ENCODE peak calls at places on chromosomes 5 and 9, in seven cellular contexts. X is H9, R is IMR-90, P is trophoblast cell, V is mesendoderm, G is H1, I is mesenchymal stem cell. U is an unnamed sample.

GRCh38 chr9:129414377-129415021 is 206.4 kb downstream of the C9orf50 start:
- DNase-seq in X (no peak), R (peak; percentile 63), P (peak; percentile 78), V (no peak), G (no peak), I (peak; percentile 91), U (peak; percentile 81)

GRCh38 chr5:219492-219891 is 1.4 kb downstream of the SDHA start:
- DNase-seq in X (no peak), R (peak; percentile 50), P (peak; percentile 18), V (peak; percentile 6), G (no peak), I (peak; percentile 54), U (no peak)

GRCh38 chr5:149118463-149118862 is 22.8 kb upstream of the ABLIM3 start:
- DNase-seq in X (no peak), R (peak; percentile 21), P (peak; percentile 70), V (no peak), G (no peak), I (no peak), U (no peak)

GRCh38 chr5:103519550-103519949 is 43.0 kb downstream of the NUDT12 start:
- DNase-seq in X (peak; percentile 46), R (peak; percentile 8), P (peak; percentile 18), V (peak; percentile 31), G (no peak), I (no peak), U (no peak)

GRCh38 chr9:98590115-98590514 is 118.6 kb downstream of the GABBR2 start:
- DNase-seq in X (no peak), R (no peak), P (no peak), V (no peak), G (no peak), I (no peak), U (no peak)

GRCh38 chr5:76583163-76584047 is 39.8 kb downstream of the F2RL2 start:
- DNase-seq in X (no peak), R (peak; percentile 44), P (peak; percentile 49), V (peak; percentile 31), G (no peak), I (peak; percentile 28), U (no peak)

GRCh38 chr5:115859378-115859777 is 17.6 kb downstream of the AP3S1 start:
- DNase-seq in X (no peak), R (no peak), P (no peak), V (no peak), G (no peak), I (no peak), U (no peak)

GRCh38 chr9:110088099-110088498 is 119.9 kb downstream of the C9orf152 start:
- DNase-seq in X (no peak), R (no peak), P (no peak), V (no peak), G (no peak), I (no peak), U (no peak)

GRCh38 chr9:134263575-134263974 is 62.7 kb upstream of the RXRA start:
- DNase-seq in X (no peak), R (no peak), P (no peak), V (no peak), G (no peak), I (no peak), U (no peak)

GRCh38 chr5:138632900-138633489 is 57.8 kb upstream of the HSPA9 start:
- DNase-seq in X (peak; percentile 94), R (peak; percentile 75), P (peak; percentile 84), V (peak; percentile 99), G (peak; percentile 75), I (peak; percentile 79), U (peak; percentile 82)

GRCh38 chr5:137778772-137779564 is 24.8 kb upstream of the HNRNPA0 start:
- DNase-seq in X (no peak), R (peak; percentile 39), P (peak; percentile 76), V (peak; percentile 59), G (no peak), I (peak; percentile 48), U (peak; percentile 49)

GRCh38 chr5:66239034-66239433 is 94.9 kb downstream of the SREK1 start:
- DNase-seq in X (no peak), R (no peak), P (peak; percentile 37), V (peak; percentile 48), G (no peak), I (no peak), U (no peak)

GRCh38 chr5:178688551-178688950 is 41.9 kb downstream of the ZNF354A start:
- DNase-seq in X (no peak), R (no peak), P (no peak), V (no peak), G (no peak), I (no peak), U (no peak)

GRCh38 chr9:93072383-93072795 is 13.9 kb downstream of the SUSD3 start:
- DNase-seq in X (no peak), R (peak; percentile 68), P (no peak), V (no peak), G (no peak), I (peak; percentile 14), U (no peak)

GRCh38 chr5:156798201-156798600 is 51.9 kb upstream of the PPP1R2B start:
- DNase-seq in X (peak; percentile 74), R (no peak), P (no peak), V (no peak), G (peak; percentile 52), I (no peak), U (no peak)

GRCh38 chr9:120650352-120650751 is 63.9 kb downstream of the MEGF9 start:
- DNase-seq in X (no peak), R (no peak), P (no peak), V (no peak), G (no peak), I (no peak), U (no peak)

GRCh38 chr9:90642570-90643539 is at the start of gene DIRAS2:
- DNase-seq in X (peak; percentile 79), R (peak; percentile 43), P (peak; percentile 56), V (peak; percentile 81), G (peak; percentile 83), I (peak; percentile 71), U (peak; percentile 60)

GRCh38 chr5:91162534-91163381 is 220.4 kb downstream of the ARRDC3 start:
- DNase-seq in X (no peak), R (peak; percentile 95), P (peak; percentile 97), V (peak; percentile 47), G (no peak), I (peak; percentile 95), U (peak; percentile 9)

GRCh38 chr5:79837707-79838620 is 148.3 kb downstream of the CMYA5 start:
- DNase-seq in X (no peak), R (no peak), P (no peak), V (no peak), G (peak; percentile 28), I (no peak), U (no peak)

GRCh38 chr9:76552751-76553150 is 93.8 kb downstream of the GCNT1 start:
- DNase-seq in X (no peak), R (no peak), P (no peak), V (peak; percentile 31), G (no peak), I (no peak), U (no peak)

GRCh38 chr5:32639943-32640342 is 54.6 kb downstream of the SUB1 start:
- DNase-seq in X (no peak), R (no peak), P (peak; percentile 80), V (no peak), G (no peak), I (no peak), U (no peak)

GRCh38 chr5:13987843-13988464 is 43.5 kb upstream of the DNAH5 start:
- DNase-seq in X (peak; percentile 42), R (peak; percentile 81), P (peak; percentile 82), V (peak; percentile 69), G (peak; percentile 60), I (peak; percentile 71), U (peak; percentile 53)

GRCh38 chr5:2288968-2289367 is 406.2 kb upstream of the IRX4 start:
- DNase-seq in X (no peak), R (no peak), P (no peak), V (no peak), G (no peak), I (no peak), U (no peak)

GRCh38 chr9:112439825-112440224 is 46.8 kb upstream of the KIAA1958 start:
- DNase-seq in X (no peak), R (no peak), P (no peak), V (no peak), G (no peak), I (no peak), U (no peak)

GRCh38 chr9:35859310-35859994 is 10.7 kb downstream of the OR13J1 start:
- DNase-seq in X (no peak), R (peak; percentile 35), P (no peak), V (no peak), G (peak; percentile 43), I (no peak), U (no peak)

GRCh38 chr5:151074557-151074956 is 6.3 kb downstream of the TNIP1 start:
- DNase-seq in X (no peak), R (no peak), P (peak; percentile 63), V (no peak), G (no peak), I (no peak), U (no peak)
- H2AK5ac ChIP-seq in X (no peak overlapping the region), R (peak overlapping the region; percentile 48), P (no peak overlapping the region), V (no peak overlapping the region), G (no peak overlapping the region), I (peak overlapping the region; percentile 50), U (no peak overlapping the region)

GRCh38 chr9:123423036-123423640 is 67.1 kb downstream of the CRB2 start:
- DNase-seq in X (peak; percentile 55), R (no peak), P (no peak), V (peak; percentile 78), G (no peak), I (no peak), U (no peak)
- H3K4me1 ChIP-seq in X (peaks cover 2% of the 10 kb centered on the region), R (no peaks in the 10 kb centered on the region), P (peaks cover 20% of the 10 kb centered on the region), V (peaks cover 22% of the 10 kb centered on the region), G (peaks cover 10% of the 10 kb centered on the region), I (no peaks in the 10 kb centered on the region), U (peaks cover 38% of the 10 kb centered on the region)

GRCh38 chr5:5781335-5781734 is 358.9 kb downstream of the ICE1 start:
- DNase-seq in X (no peak), R (no peak), P (no peak), V (no peak), G (no peak), I (no peak), U (no peak)

GRCh38 chr5:5777013-5777412 is 354.5 kb downstream of the ICE1 start:
- DNase-seq in X (no peak), R (no peak), P (no peak), V (no peak), G (no peak), I (no peak), U (no peak)

GRCh38 chr5:5787366-5787765 is 364.9 kb downstream of the ICE1 start:
- DNase-seq in X (no peak), R (no peak), P (no peak), V (no peak), G (no peak), I (no peak), U (no peak)

GRCh38 chr5:5784114-5784513 is 361.6 kb downstream of the ICE1 start:
- DNase-seq in X (no peak), R (no peak), P (no peak), V (no peak), G (no peak), I (no peak), U (no peak)

DNA sequence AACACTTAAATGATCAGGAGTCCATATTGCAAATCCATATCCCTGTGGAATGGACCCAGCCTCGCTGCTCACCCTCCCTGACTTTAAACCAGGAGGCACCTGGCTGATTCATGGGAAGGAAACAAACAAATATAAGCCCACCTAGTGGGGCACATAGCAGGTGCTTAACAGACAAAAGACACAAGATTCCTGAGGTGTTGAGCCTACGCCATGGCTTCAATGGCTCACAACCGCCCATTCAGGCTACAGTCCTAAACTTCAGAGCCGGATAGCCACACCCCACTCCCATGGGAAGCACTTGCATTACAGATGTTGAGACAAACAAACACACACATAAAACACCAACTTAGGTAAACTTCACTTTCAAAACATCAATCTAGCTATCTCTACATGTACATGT is 359.9 kb downstream of the ICE1 start:
- DNase-seq in X (peak; percentile 45), R (no peak), P (no peak), V (no peak), G (no peak), I (no peak), U (no peak)
- H2AK5ac ChIP-seq in X (no peak overlapping the region), R (no peak overlapping the region), P (no peak overlapping the region), V (no peak overlapping the region), G (no peak overlapping the region), I (no peak overlapping the region), U (no peak overlapping the region)

GRCh38 chr9:83466877-83467276 is 71.3 kb downstream of the FRMD3 start:
- DNase-seq in X (no peak), R (no peak), P (peak; percentile 29), V (no peak), G (no peak), I (no peak), U (no peak)
- H3K4me1 ChIP-seq in X (peaks cover 4% of the 10 kb centered on the region), R (no peaks in the 10 kb centered on the region), P (no peaks in the 10 kb centered on the region), V (no peaks in the 10 kb centered on the region), G (peaks cover 18% of the 10 kb centered on the region), I (no peaks in the 10 kb centered on the region), U (peaks cover 10% of the 10 kb centered on the region)

U was measured in neuronal stem cell.